ENCODE peak calls at places on chromosomes 1 and 21, in ten cellular contexts. One of them, this sample, is unnamed.
A peak's percentile ranks its signal among the peaks of the same experiment; 100 is the strongest.

GRCh38 chr1:2271134-2271785 is 43.1 kb downstream of the SKI start:
- DNase-seq in heart left ventricle: no peak
- DNase-seq in mesendoderm: no peak
- DNase-seq in cardiac muscle cell: no peak
- DNase-seq in GM23248: no peak
- DNase-seq in tibial nerve: no peak
- DNase-seq in colonic mucosa: no peak
- DNase-seq in ascending aorta: no peak
- DNase-seq in CD4-positive, alpha-beta memory T cell: no peak
- DNase-seq in transverse colon: no peak
- DNase-seq in this sample: no peak

GRCh38 chr1:25676488-25676887 is 59.9 kb downstream of the MAN1C1 start:
- DNase-seq in ascending aorta: no peak
- DNase-seq in cardiac muscle cell: no peak
- DNase-seq in transverse colon: no peak
- DNase-seq in tibial nerve: no peak
- DNase-seq in mesendoderm: no peak
- DNase-seq in colonic mucosa: no peak
- DNase-seq in GM23248: no peak
- DNase-seq in CD4-positive, alpha-beta memory T cell: no peak
- DNase-seq in heart left ventricle: peak; percentile 43
- DNase-seq in this sample: no peak

GRCh38 chr1:213162338-213162737 is 111.3 kb downstream of the RPS6KC1 start:
- DNase-seq in GM23248: peak; percentile 58
- DNase-seq in cardiac muscle cell: no peak
- DNase-seq in heart left ventricle: peak; percentile 33
- DNase-seq in tibial nerve: no peak
- DNase-seq in ascending aorta: no peak
- DNase-seq in colonic mucosa: no peak
- DNase-seq in mesendoderm: no peak
- DNase-seq in CD4-positive, alpha-beta memory T cell: no peak
- DNase-seq in transverse colon: no peak
- DNase-seq in this sample: peak; percentile 65

GRCh38 chr1:83676106-83676505 is 322.8 kb downstream of the TTLL7 start:
- DNase-seq in heart left ventricle: no peak
- DNase-seq in ascending aorta: no peak
- DNase-seq in cardiac muscle cell: no peak
- DNase-seq in CD4-positive, alpha-beta memory T cell: no peak
- DNase-seq in GM23248: peak; percentile 39
- DNase-seq in transverse colon: no peak
- DNase-seq in mesendoderm: no peak
- DNase-seq in tibial nerve: no peak
- DNase-seq in colonic mucosa: no peak
- DNase-seq in this sample: peak; percentile 13

GRCh38 chr1:218967836-218968235 is 205.8 kb upstream of the LYPLAL1 start:
- DNase-seq in ascending aorta: no peak
- DNase-seq in colonic mucosa: no peak
- DNase-seq in tibial nerve: no peak
- DNase-seq in transverse colon: no peak
- DNase-seq in CD4-positive, alpha-beta memory T cell: no peak
- DNase-seq in cardiac muscle cell: no peak
- DNase-seq in GM23248: no peak
- DNase-seq in heart left ventricle: no peak
- DNase-seq in mesendoderm: no peak
- DNase-seq in this sample: peak; percentile 53

GRCh38 chr1:210339500-210339899 is 10.8 kb downstream of the HHAT start:
- DNase-seq in cardiac muscle cell: no peak
- DNase-seq in GM23248: no peak
- DNase-seq in colonic mucosa: no peak
- DNase-seq in ascending aorta: no peak
- DNase-seq in CD4-positive, alpha-beta memory T cell: no peak
- DNase-seq in mesendoderm: no peak
- DNase-seq in transverse colon: no peak
- DNase-seq in tibial nerve: no peak
- DNase-seq in heart left ventricle: no peak
- DNase-seq in this sample: no peak

GRCh38 chr1:98849969-98850636 is 154.6 kb downstream of the PLPPR5 start:
- DNase-seq in transverse colon: no peak
- DNase-seq in cardiac muscle cell: no peak
- DNase-seq in mesendoderm: no peak
- DNase-seq in tibial nerve: no peak
- DNase-seq in GM23248: no peak
- DNase-seq in heart left ventricle: no peak
- DNase-seq in CD4-positive, alpha-beta memory T cell: peak; percentile 20
- DNase-seq in ascending aorta: no peak
- DNase-seq in colonic mucosa: no peak
- DNase-seq in this sample: no peak

GRCh38 chr1:200279810-200280411 is 129.9 kb downstream of the ZNF281 start:
- DNase-seq in ascending aorta: no peak
- DNase-seq in cardiac muscle cell: peak; percentile 52
- DNase-seq in colonic mucosa: peak; percentile 78
- DNase-seq in heart left ventricle: no peak
- DNase-seq in tibial nerve: no peak
- DNase-seq in mesendoderm: peak; percentile 84
- DNase-seq in transverse colon: peak; percentile 66
- DNase-seq in CD4-positive, alpha-beta memory T cell: peak; percentile 11
- DNase-seq in GM23248: peak; percentile 61
- DNase-seq in this sample: peak; percentile 99

GRCh38 chr1:172447641-172448040 is 3.8 kb upstream of the PIGC start:
- DNase-seq in tibial nerve: no peak
- DNase-seq in GM23248: no peak
- DNase-seq in transverse colon: no peak
- DNase-seq in CD4-positive, alpha-beta memory T cell: no peak
- DNase-seq in mesendoderm: no peak
- DNase-seq in cardiac muscle cell: no peak
- DNase-seq in colonic mucosa: no peak
- DNase-seq in ascending aorta: no peak
- DNase-seq in heart left ventricle: no peak
- DNase-seq in this sample: peak; percentile 39

GRCh38 chr1:157252473-157252872 is 114.3 kb upstream of the ETV3 start:
- DNase-seq in GM23248: peak; percentile 30
- DNase-seq in tibial nerve: no peak
- DNase-seq in ascending aorta: no peak
- DNase-seq in transverse colon: no peak
- DNase-seq in mesendoderm: no peak
- DNase-seq in cardiac muscle cell: no peak
- DNase-seq in CD4-positive, alpha-beta memory T cell: no peak
- DNase-seq in heart left ventricle: no peak
- DNase-seq in colonic mucosa: no peak
- DNase-seq in this sample: no peak

GRCh38 chr1:233627823-233628222 is 13.9 kb downstream of the KCNK1 start:
- DNase-seq in mesendoderm: no peak
- DNase-seq in colonic mucosa: no peak
- DNase-seq in GM23248: no peak
- DNase-seq in heart left ventricle: no peak
- DNase-seq in transverse colon: no peak
- DNase-seq in cardiac muscle cell: no peak
- DNase-seq in tibial nerve: no peak
- DNase-seq in CD4-positive, alpha-beta memory T cell: no peak
- DNase-seq in ascending aorta: no peak
- DNase-seq in this sample: peak; percentile 70

GRCh38 chr21:14877581-14878228 is 187.1 kb downstream of the NRIP1 start:
- DNase-seq in cardiac muscle cell: no peak
- DNase-seq in heart left ventricle: no peak
- DNase-seq in ascending aorta: no peak
- DNase-seq in GM23248: peak; percentile 45
- DNase-seq in mesendoderm: no peak
- DNase-seq in colonic mucosa: no peak
- DNase-seq in transverse colon: no peak
- DNase-seq in CD4-positive, alpha-beta memory T cell: no peak
- DNase-seq in tibial nerve: no peak
- DNase-seq in this sample: peak; percentile 97

GRCh38 chr1:7379445-7379971 is 391.6 kb upstream of the VAMP3 start:
- DNase-seq in mesendoderm: peak; percentile 72
- DNase-seq in transverse colon: no peak
- DNase-seq in GM23248: peak; percentile 81
- DNase-seq in ascending aorta: no peak
- DNase-seq in cardiac muscle cell: peak; percentile 38
- DNase-seq in tibial nerve: no peak
- DNase-seq in CD4-positive, alpha-beta memory T cell: no peak
- DNase-seq in heart left ventricle: no peak
- DNase-seq in colonic mucosa: peak; percentile 8
- DNase-seq in this sample: peak; percentile 45

GRCh38 chr1:47231314-47232186 is 475 bp downstream of the TAL1 start:
- DNase-seq in GM23248: peak; percentile 41
- DNase-seq in colonic mucosa: no peak
- DNase-seq in CD4-positive, alpha-beta memory T cell: no peak
- DNase-seq in heart left ventricle: no peak
- DNase-seq in ascending aorta: no peak
- DNase-seq in cardiac muscle cell: peak; percentile 44
- DNase-seq in transverse colon: no peak
- DNase-seq in mesendoderm: peak; percentile 46
- DNase-seq in tibial nerve: no peak
- DNase-seq in this sample: no peak

GRCh38 chr21:36695283-36695634 is 3.7 kb upstream of the SIM2 start:
- DNase-seq in transverse colon: no peak
- DNase-seq in GM23248: no peak
- DNase-seq in colonic mucosa: no peak
- DNase-seq in mesendoderm: no peak
- DNase-seq in CD4-positive, alpha-beta memory T cell: no peak
- DNase-seq in tibial nerve: no peak
- DNase-seq in ascending aorta: no peak
- DNase-seq in cardiac muscle cell: no peak
- DNase-seq in heart left ventricle: no peak
- DNase-seq in this sample: no peak

GRCh38 chr1:240946926-240947325 is 335.0 kb upstream of the GREM2 start:
- DNase-seq in colonic mucosa: peak; percentile 61
- DNase-seq in transverse colon: peak; percentile 40
- DNase-seq in CD4-positive, alpha-beta memory T cell: no peak
- DNase-seq in ascending aorta: no peak
- DNase-seq in GM23248: peak; percentile 82
- DNase-seq in mesendoderm: peak; percentile 42
- DNase-seq in tibial nerve: no peak
- DNase-seq in heart left ventricle: no peak
- DNase-seq in cardiac muscle cell: peak; percentile 61
- DNase-seq in this sample: peak; percentile 89

GRCh38 chr1:161274874-161275273 is 16.3 kb downstream of the PCP4L1 start:
- DNase-seq in transverse colon: no peak
- DNase-seq in CD4-positive, alpha-beta memory T cell: no peak
- DNase-seq in ascending aorta: no peak
- DNase-seq in tibial nerve: no peak
- DNase-seq in mesendoderm: no peak
- DNase-seq in colonic mucosa: no peak
- DNase-seq in cardiac muscle cell: peak; percentile 30
- DNase-seq in GM23248: no peak
- DNase-seq in heart left ventricle: no peak
- DNase-seq in this sample: no peak

GRCh38 chr1:151972533-151973270 is 21.0 kb downstream of the S100A10 start:
- DNase-seq in ascending aorta: no peak
- DNase-seq in transverse colon: peak; percentile 67
- DNase-seq in GM23248: peak; percentile 95
- DNase-seq in colonic mucosa: peak; percentile 79
- DNase-seq in cardiac muscle cell: peak; percentile 17
- DNase-seq in mesendoderm: peak; percentile 95
- DNase-seq in CD4-positive, alpha-beta memory T cell: no peak
- DNase-seq in tibial nerve: no peak
- DNase-seq in heart left ventricle: no peak
- DNase-seq in this sample: peak; percentile 91
- H3K4me1 ChIP-seq in ascending aorta: no peaks in the 10 kb centered on the region
- H3K4me1 ChIP-seq in transverse colon: peaks cover 71% of the 10 kb centered on the region
- H3K4me1 ChIP-seq in GM23248: peaks cover 36% of the 10 kb centered on the region
- H3K4me1 ChIP-seq in colonic mucosa: peaks cover 6% of the 10 kb centered on the region
- H3K4me1 ChIP-seq in cardiac muscle cell: no peaks in the 10 kb centered on the region
- H3K4me1 ChIP-seq in mesendoderm: peaks cover 6% of the 10 kb centered on the region
- H3K4me1 ChIP-seq in CD4-positive, alpha-beta memory T cell: peaks cover 8% of the 10 kb centered on the region
- H3K4me1 ChIP-seq in tibial nerve: no peaks in the 10 kb centered on the region
- H3K4me1 ChIP-seq in heart left ventricle: peaks cover 6% of the 10 kb centered on the region
- H3K4me1 ChIP-seq in this sample: peaks cover 65% of the 10 kb centered on the region

DNA sequence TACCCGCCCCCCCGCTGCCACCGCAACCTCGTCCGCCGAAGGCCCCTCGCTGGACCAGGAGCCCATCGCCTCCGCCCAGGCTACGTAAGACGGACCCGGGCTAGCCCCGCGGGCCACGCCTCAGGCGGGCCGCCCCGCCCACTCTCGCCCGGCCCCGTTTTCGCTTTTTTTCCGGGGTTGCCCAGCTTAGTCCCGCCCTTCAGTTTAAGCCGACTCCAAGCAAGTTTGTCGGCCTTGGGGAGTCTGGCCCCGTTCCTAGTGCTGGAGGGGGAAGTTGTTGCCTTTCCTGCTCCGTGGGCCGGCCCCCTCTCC is 3.0 kb downstream of the RUSC1 start:
- DNase-seq in ascending aorta: peak; percentile 51
- DNase-seq in mesendoderm: peak; percentile 92
- DNase-seq in colonic mucosa: peak; percentile 95
- DNase-seq in cardiac muscle cell: peak; percentile 90
- DNase-seq in GM23248: peak; percentile 96
- DNase-seq in transverse colon: peak; percentile 95
- DNase-seq in CD4-positive, alpha-beta memory T cell: peak; percentile 76
- DNase-seq in tibial nerve: peak; percentile 83
- DNase-seq in heart left ventricle: peak; percentile 91
- DNase-seq in this sample: peak; percentile 92
- H3K4me1 ChIP-seq in ascending aorta: peaks cover 9% of the 10 kb centered on the region
- H3K4me1 ChIP-seq in mesendoderm: peaks cover 6% of the 10 kb centered on the region
- H3K4me1 ChIP-seq in colonic mucosa: peaks cover 20% of the 10 kb centered on the region
- H3K4me1 ChIP-seq in cardiac muscle cell: peaks cover 8% of the 10 kb centered on the region
- H3K4me1 ChIP-seq in GM23248: peaks cover 12% of the 10 kb centered on the region
- H3K4me1 ChIP-seq in transverse colon: peaks cover 48% of the 10 kb centered on the region
- H3K4me1 ChIP-seq in CD4-positive, alpha-beta memory T cell: peaks cover 31% of the 10 kb centered on the region
- H3K4me1 ChIP-seq in tibial nerve: peaks cover 26% of the 10 kb centered on the region
- H3K4me1 ChIP-seq in heart left ventricle: peaks cover 28% of the 10 kb centered on the region
- H3K4me1 ChIP-seq in this sample: peaks cover 21% of the 10 kb centered on the region

DNA sequence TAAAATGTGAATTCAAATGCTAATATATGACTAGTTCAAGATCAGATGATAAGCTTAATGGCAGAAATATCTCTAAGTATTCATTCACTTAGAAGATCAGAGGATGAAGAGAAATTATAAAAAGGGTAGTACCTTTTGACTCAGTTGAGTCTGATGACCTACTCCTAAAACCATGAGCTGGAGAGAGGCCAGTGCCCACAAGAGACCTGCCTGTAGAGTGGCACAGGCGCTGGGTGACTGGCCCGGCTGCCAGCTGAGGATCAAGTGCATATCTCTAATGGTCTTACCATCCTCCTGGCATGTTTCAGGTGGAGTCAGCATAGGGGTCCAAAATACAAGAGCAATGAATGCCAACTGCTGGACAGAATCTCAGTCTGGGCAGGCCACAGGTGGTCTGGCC is 14.1 kb downstream of the DDAH1 start:
- DNase-seq in tibial nerve: no peak
- DNase-seq in cardiac muscle cell: no peak
- DNase-seq in ascending aorta: no peak
- DNase-seq in CD4-positive, alpha-beta memory T cell: no peak
- DNase-seq in heart left ventricle: peak; percentile 29
- DNase-seq in transverse colon: no peak
- DNase-seq in GM23248: no peak
- DNase-seq in colonic mucosa: no peak
- DNase-seq in mesendoderm: no peak
- DNase-seq in this sample: peak; percentile 71
- H3K4me1 ChIP-seq in tibial nerve: peaks cover 11% of the 10 kb centered on the region
- H3K4me1 ChIP-seq in cardiac muscle cell: no peaks in the 10 kb centered on the region
- H3K4me1 ChIP-seq in ascending aorta: no peaks in the 10 kb centered on the region
- H3K4me1 ChIP-seq in CD4-positive, alpha-beta memory T cell: no peaks in the 10 kb centered on the region
- H3K4me1 ChIP-seq in heart left ventricle: peaks cover 22% of the 10 kb centered on the region
- H3K4me1 ChIP-seq in transverse colon: peaks cover 12% of the 10 kb centered on the region
- H3K4me1 ChIP-seq in GM23248: peaks cover 91% of the 10 kb centered on the region
- H3K4me1 ChIP-seq in colonic mucosa: no peaks in the 10 kb centered on the region
- H3K4me1 ChIP-seq in mesendoderm: no peaks in the 10 kb centered on the region
- H3K4me1 ChIP-seq in this sample: peaks cover 30% of the 10 kb centered on the region

DNA sequence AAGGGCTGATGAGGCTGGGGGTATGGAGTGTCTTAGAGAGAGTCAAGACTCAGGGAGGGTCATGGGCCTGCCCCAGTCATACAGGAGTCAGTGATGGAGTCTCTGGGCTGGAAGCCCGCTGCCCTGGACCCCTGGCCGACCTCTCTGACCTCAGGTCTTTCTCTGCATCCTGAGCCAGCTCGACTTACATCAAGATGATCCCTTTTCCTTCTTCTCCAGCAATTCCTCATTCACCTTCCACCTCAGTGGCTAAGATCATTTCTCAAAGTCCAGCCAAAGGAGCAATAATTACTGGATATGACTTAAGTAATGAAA is 308.6 kb downstream of the MATN1 start:
- DNase-seq in ascending aorta: no peak
- DNase-seq in transverse colon: no peak
- DNase-seq in heart left ventricle: no peak
- DNase-seq in colonic mucosa: no peak
- DNase-seq in GM23248: no peak
- DNase-seq in CD4-positive, alpha-beta memory T cell: no peak
- DNase-seq in cardiac muscle cell: no peak
- DNase-seq in mesendoderm: no peak
- DNase-seq in tibial nerve: no peak
- DNase-seq in this sample: no peak
- H3K4me1 ChIP-seq in ascending aorta: no peaks in the 10 kb centered on the region
- H3K4me1 ChIP-seq in transverse colon: no peaks in the 10 kb centered on the region
- H3K4me1 ChIP-seq in heart left ventricle: no peaks in the 10 kb centered on the region
- H3K4me1 ChIP-seq in colonic mucosa: no peaks in the 10 kb centered on the region
- H3K4me1 ChIP-seq in GM23248: no peaks in the 10 kb centered on the region
- H3K4me1 ChIP-seq in CD4-positive, alpha-beta memory T cell: no peaks in the 10 kb centered on the region
- H3K4me1 ChIP-seq in cardiac muscle cell: peaks cover 9% of the 10 kb centered on the region
- H3K4me1 ChIP-seq in mesendoderm: peaks cover 8% of the 10 kb centered on the region
- H3K4me1 ChIP-seq in tibial nerve: no peaks in the 10 kb centered on the region
- H3K4me1 ChIP-seq in this sample: no peaks in the 10 kb centered on the region

This sample was measured in PC-3.